ENCODE peak calls at places on chromosomes 11 and 22, in four cellular contexts. One of them, this sample, is unnamed.
A peak's percentile ranks its signal among the peaks of the same experiment; 100 is the strongest.

GRCh38 chr11:84437129-84438123 is 1151.3 kb upstream of the CCDC90B start:
- DNase-seq in NCI-H774: peak; percentile 81
- DNase-seq in NCI-H1105: no peak
- DNase-seq in activated T-cell treated with anti-CD3 and anti-CD28 coated beads for 24 hours: no peak
- DNase-seq in this sample: peak; percentile 33

GRCh38 chr11:15148181-15148580 is 33.5 kb downstream of the INSC start:
- DNase-seq in NCI-H774: no peak
- DNase-seq in activated T-cell treated with anti-CD3 and anti-CD28 coated beads for 24 hours: no peak
- DNase-seq in NCI-H1105: no peak
- DNase-seq in this sample: peak; percentile 28

GRCh38 chr11:62851807-62852522 is 12.6 kb upstream of the WDR74 start:
- DNase-seq in NCI-H774: no peak
- DNase-seq in NCI-H1105: no peak
- DNase-seq in activated T-cell treated with anti-CD3 and anti-CD28 coated beads for 24 hours: no peak
- DNase-seq in this sample: no peak

GRCh38 chr11:8913961-8914660 is 3.1 kb downstream of the AKIP1 start:
- DNase-seq in NCI-H774: no peak
- DNase-seq in activated T-cell treated with anti-CD3 and anti-CD28 coated beads for 24 hours: peak; percentile 28
- DNase-seq in NCI-H1105: peak; percentile 61
- DNase-seq in this sample: peak; percentile 39

GRCh38 chr11:100010393-100010792 is 676.7 kb upstream of the ARHGAP42 start:
- DNase-seq in activated T-cell treated with anti-CD3 and anti-CD28 coated beads for 24 hours: no peak
- DNase-seq in NCI-H1105: no peak
- DNase-seq in NCI-H774: no peak
- DNase-seq in this sample: no peak

GRCh38 chr11:75264356-75264755 is 23.8 kb downstream of the TPBGL start:
- DNase-seq in activated T-cell treated with anti-CD3 and anti-CD28 coated beads for 24 hours: no peak
- DNase-seq in NCI-H774: no peak
- DNase-seq in NCI-H1105: no peak
- DNase-seq in this sample: no peak

GRCh38 chr22:23251445-23252093 is 71.3 kb downstream of the BCR start:
- DNase-seq in activated T-cell treated with anti-CD3 and anti-CD28 coated beads for 24 hours: no peak
- DNase-seq in NCI-H774: no peak
- DNase-seq in NCI-H1105: no peak
- DNase-seq in this sample: peak; percentile 43

GRCh38 chr22:31302021-31302420 is 9.7 kb upstream of the PIK3IP1 start:
- DNase-seq in NCI-H1105: peak; percentile 56
- DNase-seq in activated T-cell treated with anti-CD3 and anti-CD28 coated beads for 24 hours: no peak
- DNase-seq in NCI-H774: no peak
- DNase-seq in this sample: no peak

GRCh38 chr11:18490319-18490718 is 34.7 kb downstream of the LDHAL6A start:
- DNase-seq in NCI-H1105: no peak
- DNase-seq in activated T-cell treated with anti-CD3 and anti-CD28 coated beads for 24 hours: no peak
- DNase-seq in NCI-H774: no peak
- DNase-seq in this sample: peak; percentile 24

GRCh38 chr22:38317995-38318715 is 922 bp upstream of the CSNK1E start:
- DNase-seq in NCI-H1105: no peak
- DNase-seq in activated T-cell treated with anti-CD3 and anti-CD28 coated beads for 24 hours: no peak
- DNase-seq in NCI-H774: peak; percentile 47
- DNase-seq in this sample: peak; percentile 91

GRCh38 chr11:119664063-119664572 is 64.9 kb downstream of the NECTIN1 start:
- DNase-seq in NCI-H1105: peak; percentile 63
- DNase-seq in activated T-cell treated with anti-CD3 and anti-CD28 coated beads for 24 hours: no peak
- DNase-seq in NCI-H774: no peak
- DNase-seq in this sample: no peak

GRCh38 chr22:44338183-44338812 is 25.5 kb upstream of the SHISAL1 start:
- DNase-seq in NCI-H774: no peak
- DNase-seq in activated T-cell treated with anti-CD3 and anti-CD28 coated beads for 24 hours: no peak
- DNase-seq in NCI-H1105: no peak
- DNase-seq in this sample: no peak

GRCh38 chr11:3208272-3208671 is 10.3 kb downstream of the MRGPRG start:
- DNase-seq in NCI-H774: no peak
- DNase-seq in activated T-cell treated with anti-CD3 and anti-CD28 coated beads for 24 hours: no peak
- DNase-seq in NCI-H1105: no peak
- DNase-seq in this sample: no peak

GRCh38 chr11:8206251-8207079 is 37.6 kb upstream of the RIC3 start:
- DNase-seq in NCI-H1105: peak; percentile 96
- DNase-seq in NCI-H774: peak; percentile 64
- DNase-seq in activated T-cell treated with anti-CD3 and anti-CD28 coated beads for 24 hours: no peak
- DNase-seq in this sample: no peak